ENCODE peak calls at places on chromosomes 7 and 10, in four cellular contexts. I, K, Q and W are unnamed samples.

GRCh38 chr7:122397381-122397780 is 92.8 kb upstream of the FEZF1 start:
- DNase-seq in I (no peak), K (no peak), Q (no peak), W (no peak)

GRCh38 chr10:128031216-128031615 is 95.0 kb downstream of the MKI67 start:
- DNase-seq in I (no peak), K (no peak), Q (peak), W (no peak)

GRCh38 chr7:6392712-6393666 is 54.8 kb downstream of the DAGLB start:
- DNase-seq in I (no peak), K (peak), Q (no peak), W (no peak)

GRCh38 chr10:102744374-102745051 is 765 bp downstream of the WBP1L start:
- DNase-seq in I (no peak), K (no peak), Q (no peak), W (no peak)

GRCh38 chr7:42232275-42232674 is 4.7 kb downstream of the GLI3 start:
- DNase-seq in I (no peak), K (no peak), Q (no peak), W (no peak)

GRCh38 chr7:46315891-46316290 is 394.8 kb upstream of the IGFBP3 start:
- DNase-seq in I (no peak), K (no peak), Q (no peak), W (no peak)

GRCh38 chr7:128236924-128237586 is 4.0 kb upstream of the LEP start:
- DNase-seq in I (no peak), K (peak), Q (no peak), W (no peak)

GRCh38 chr7:139995034-139995915 is 67.5 kb downstream of the PARP12 start:
- DNase-seq in I (no peak), K (no peak), Q (no peak), W (no peak)

GRCh38 chr7:47536705-47537611 is 45.0 kb downstream of the TNS3 start:
- DNase-seq in I (peak), K (no peak), Q (peak), W (no peak)

GRCh38 chr7:150311146-150311545 is 12.0 kb upstream of the LRRC61 start:
- DNase-seq in I (no peak), K (no peak), Q (no peak), W (no peak)

GRCh38 chr10:5665380-5666323 is 743 bp downstream of the ASB13 start:
- DNase-seq in I (peak), K (no peak), Q (no peak), W (no peak)

GRCh38 chr10:97888641-97889262 is 39.1 kb downstream of the GOLGA7B start:
- DNase-seq in I (no peak), K (peak), Q (no peak), W (no peak)

GRCh38 chr7:498678-499641 is 20.7 kb downstream of the PDGFA start:
- DNase-seq in I (peak), K (no peak), Q (no peak), W (no peak)

GRCh38 chr10:3192856-3193635 is 20.5 kb upstream of the PITRM1 start:
- DNase-seq in I (no peak), K (peak), Q (no peak), W (no peak)
- TF ChIP-seq CTCF in I (peak), K (peak), Q (peak), W (peak)

GRCh38 chr10:68208424-68209042 is 23.4 kb downstream of the ATOH7 start:
- DNase-seq in I (peak), K (peak), Q (no peak), W (no peak)
- TF ChIP-seq CTCF in I (peak), K (peak), Q (no peak), W (peak)

GRCh38 chr7:37732253-37732652 is 48.7 kb downstream of the GPR141 start:
- DNase-seq in I (no peak), K (peak), Q (no peak), W (no peak)
- TF ChIP-seq CTCF in I (peak), K (peak), Q (peak), W (peak)

GRCh38 chr10:35643151-35643975 is 1.3 kb upstream of the FZD8 start:
- DNase-seq in I (peak), K (peak), Q (peak), W (no peak)
- TF ChIP-seq CTCF in I (no peak), K (no peak), Q (no peak), W (no peak)

DNA sequence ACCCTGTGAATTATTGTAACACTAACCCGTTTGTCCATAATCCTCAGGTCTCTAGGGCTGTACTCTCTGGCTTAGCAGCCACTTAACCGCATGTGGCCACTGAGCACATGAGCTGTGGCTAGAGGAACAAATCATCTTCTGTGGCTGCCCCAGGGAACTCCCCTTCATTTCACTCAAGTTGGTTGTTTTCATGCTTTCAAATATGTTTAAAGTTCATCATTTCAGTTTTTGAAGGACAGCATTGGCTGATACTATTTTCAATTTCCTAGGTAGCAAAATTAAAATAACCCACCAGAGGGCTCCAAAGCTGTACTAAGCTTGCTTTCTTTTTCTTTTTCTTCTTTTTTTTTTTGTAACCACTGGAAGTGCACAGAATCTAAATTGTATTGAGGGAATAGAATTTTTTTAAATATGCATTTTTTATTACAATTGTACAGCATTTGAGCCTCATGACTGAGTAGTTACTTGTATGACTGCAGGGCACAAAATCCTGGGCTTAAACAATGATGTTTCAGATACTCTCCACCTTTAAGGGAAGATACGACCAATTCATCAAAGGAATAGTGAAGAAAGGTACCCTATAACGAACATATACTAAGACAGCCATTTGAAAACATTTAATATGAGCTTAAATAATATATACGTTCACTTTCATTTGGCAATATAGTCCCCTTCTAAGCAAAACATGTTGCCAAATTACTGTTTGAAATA is 38.6 kb downstream of the MRC1 start:
- DNase-seq in I (no peak), K (no peak), Q (no peak), W (no peak)
- TF ChIP-seq CTCF in I (peak), K (peak), Q (no peak), W (peak)

GRCh38 chr7:130566898-130567280 is 75.0 kb downstream of the MEST start:
- DNase-seq in I (no peak), K (no peak), Q (no peak), W (no peak)

GRCh38 chr7:130559184-130559583 is 67.3 kb downstream of the MEST start:
- DNase-seq in I (no peak), K (no peak), Q (no peak), W (no peak)

GRCh38 chr7:130566168-130566897 is 74.4 kb downstream of the MEST start:
- DNase-seq in I (no peak), K (no peak), Q (no peak), W (no peak)

GRCh38 chr7:130560972-130561371 is 69.1 kb downstream of the MEST start:
- DNase-seq in I (no peak), K (peak), Q (no peak), W (no peak)
- TF ChIP-seq CTCF in I (peak), K (peak), Q (no peak), W (peak)